ENCODE peak calls at places on chromosome X, in six cellular contexts. Q is neural crest cell, M is upper lobe of left lung, Y is T-helper 17 cell, X is HT1080, P is heart left ventricle. E is an unnamed sample.

GRCh38 chrX:24862343-24862742 is 153.4 kb downstream of the ARX start:
- DNase-seq in Y (no peak), M (no peak), X (no peak), P (no peak), Q (no peak), E (no peak)

GRCh38 chrX:8728932-8729331 is 3.0 kb downstream of the ANOS1 start:
- DNase-seq in M (peak), X (no peak), Y (no peak), Q (no peak), P (no peak), E (no peak)

GRCh38 chrX:81174286-81174685 is 27.4 kb downstream of the HMGN5 start:
- DNase-seq in X (peak), Y (no peak), Q (no peak), M (no peak), P (no peak), E (peak)

GRCh38 chrX:7941390-7942042 is 14.3 kb upstream of the PNPLA4 start:
- DNase-seq in Y (no peak), M (no peak), Q (no peak), P (no peak), X (peak), E (peak)

GRCh38 chrX:1452497-1453389 is at the start of gene ASMTL:
- DNase-seq in X (peak), Q (peak), Y (peak), M (peak), P (peak), E (no peak)

GRCh38 chrX:79336869-79337815 is 30.0 kb downstream of the ITM2A start:
- DNase-seq in X (no peak), Y (no peak), Q (no peak), P (no peak), M (no peak), E (no peak)

GRCh38 chrX:110341189-110342035 is 17.2 kb upstream of the RTL9 start:
- DNase-seq in Q (no peak), Y (no peak), P (no peak), M (no peak), X (peak), E (no peak)

GRCh38 chrX:9749141-9749540 is 16.5 kb downstream of the GPR143 start:
- DNase-seq in P (no peak), X (no peak), Q (no peak), M (no peak), Y (no peak), E (peak)

GRCh38 chrX:119505945-119506344 is 37.7 kb downstream of the SLC25A5 start:
- DNase-seq in Q (no peak), M (no peak), P (no peak), Y (no peak), X (no peak), E (no peak)